ENCODE peak calls at places on chromosomes 1 and 21, in five cellular contexts. T, Q, L, R and W are unnamed samples.

GRCh38 chr1:228370941-228371740 is 35.5 kb downstream of the TRIM11 start:
- DNase-seq in T (no peak), Q (no peak), L (no peak), R (no peak), W (no peak)

GRCh38 chr1:94927405-94928175 is 680 bp upstream of the CNN3 start:
- DNase-seq in T (no peak), Q (no peak), L (no peak), R (no peak), W (peak)

GRCh38 chr1:24972257-24973242 is 42.5 kb upstream of the RUNX3 start:
- DNase-seq in T (no peak), Q (no peak), L (no peak), R (no peak), W (no peak)

GRCh38 chr1:235650341-235651169 is 971 bp upstream of the GNG4 start:
- DNase-seq in T (no peak), Q (peak), L (no peak), R (no peak), W (no peak)

GRCh38 chr1:12376236-12377064 is 146.6 kb downstream of the VPS13D start:
- DNase-seq in T (no peak), Q (no peak), L (no peak), R (no peak), W (no peak)

GRCh38 chr1:218587890-218588289 is 242.8 kb downstream of the TGFB2 start:
- DNase-seq in T (no peak), Q (no peak), L (no peak), R (no peak), W (no peak)

GRCh38 chr1:156643266-156644092 is 1.6 kb downstream of the BCAN start:
- DNase-seq in T (no peak), Q (no peak), L (no peak), R (no peak), W (no peak)

GRCh38 chr1:5622412-5622811 is 369.8 kb downstream of the NPHP4 start:
- DNase-seq in T (no peak), Q (no peak), L (no peak), R (no peak), W (no peak)

GRCh38 chr1:14848203-14848602 is 249.7 kb downstream of the KAZN start:
- DNase-seq in T (no peak), Q (no peak), L (no peak), R (no peak), W (no peak)

GRCh38 chr1:21368514-21369289 is 71.2 kb upstream of the NBPF3 start:
- DNase-seq in T (peak), Q (peak), L (no peak), R (peak), W (peak)

GRCh38 chr21:21200103-21200938 is 202.1 kb downstream of the NCAM2 start:
- DNase-seq in T (no peak), Q (no peak), L (no peak), R (no peak), W (peak)